ENCODE peak calls at places on chromosomes 13 and 19, in five cellular contexts. G, Z, A, T and K are unnamed samples.

GRCh38 chr19:18393836-18394235 is 3.6 kb downstream of the LRRC25 start:
- DNase-seq in T (no peak), Z (no peak), G (no peak), A (no peak), K (no peak)

GRCh38 chr13:54373211-54373610 is 1344.6 kb downstream of the OLFM4 start:
- DNase-seq in A (no peak), T (no peak), G (no peak), Z (no peak), K (no peak)

GRCh38 chr19:11410682-11411081 is 8.4 kb downstream of the RGL3 start:
- DNase-seq in G (no peak), A (no peak), Z (no peak), T (no peak), K (no peak)

GRCh38 chr19:27774337-27774736 is 1438.6 kb downstream of the UQCRFS1 start:
- DNase-seq in T (no peak), Z (no peak), G (no peak), A (no peak), K (no peak)

GRCh38 chr13:109836629-109837607 is 50.5 kb upstream of the IRS2 start:
- DNase-seq in A (peak), Z (no peak), T (peak), G (no peak), K (no peak)

GRCh38 chr13:24668511-24668910 is 11.7 kb upstream of the ATP12A start:
- DNase-seq in T (no peak), A (no peak), G (no peak), Z (no peak), K (no peak)

GRCh38 chr19:2186071-2186846 is 22.5 kb downstream of the DOT1L start:
- DNase-seq in A (no peak), G (peak), T (peak), Z (peak), K (peak)

GRCh38 chr13:53200498-53201453 is 172.2 kb downstream of the OLFM4 start:
- DNase-seq in T (peak), G (no peak), Z (peak), A (no peak), K (no peak)

GRCh38 chr19:30148039-30148438 is 206.0 kb downstream of the URI1 start:
- DNase-seq in A (no peak), T (no peak), Z (no peak), G (no peak), K (no peak)

GRCh38 chr13:30116379-30116778 is 191.0 kb downstream of the KATNAL1 start:
- DNase-seq in Z (no peak), G (no peak), A (no peak), T (no peak), K (no peak)

GRCh38 chr13:113110852-113111315 is 5.3 kb downstream of the F7 start:
- DNase-seq in Z (peak), T (peak), G (no peak), A (peak), K (peak)

GRCh38 chr19:38528931-38529330 is 88.8 kb downstream of the MAP4K1 start:
- DNase-seq in A (no peak), T (no peak), G (no peak), Z (no peak), K (no peak)

GRCh38 chr13:105336706-105337582 is 1198.5 kb downstream of the EFNB2 start:
- DNase-seq in G (no peak), T (no peak), Z (no peak), A (no peak), K (no peak)

GRCh38 chr13:51806571-51806970 is 2.6 kb upstream of the DHRS12 start:
- DNase-seq in Z (no peak), A (no peak), T (peak), G (no peak), K (no peak)

GRCh38 chr13:36313047-36313969 is 15.7 kb upstream of the CCDC169 start:
- DNase-seq in T (no peak), G (no peak), Z (no peak), A (no peak), K (no peak)

GRCh38 chr19:2711175-2711936 is 8.9 kb upstream of the GNG7 start:
- DNase-seq in T (no peak), A (no peak), G (no peak), Z (no peak), K (no peak)

GRCh38 chr13:53137777-53138176 is 109.2 kb downstream of the OLFM4 start:
- DNase-seq in T (no peak), Z (no peak), G (peak), A (no peak), K (no peak)

GRCh38 chr19:6861683-6862286 is 25.6 kb upstream of the ADGRE1 start:
- DNase-seq in Z (no peak), G (no peak), A (no peak), T (no peak), K (no peak)

GRCh38 chr19:45729774-45730388 is 815 bp downstream of the FBXO46 start:
- DNase-seq in G (no peak), A (no peak), Z (no peak), T (no peak), K (no peak)

GRCh38 chr13:102993348-102993747 is 72.9 kb downstream of the SLC10A2 start:
- DNase-seq in Z (no peak), G (no peak), T (no peak), A (no peak), K (no peak)

GRCh38 chr19:406999-407491 is 1.9 kb downstream of the C2CD4C start:
- DNase-seq in G (peak), Z (peak), T (no peak), A (no peak), K (no peak)

GRCh38 chr13:101624210-101624922 is 171.9 kb downstream of the ITGBL1 start:
- DNase-seq in Z (no peak), G (no peak), A (no peak), T (no peak), K (no peak)

GRCh38 chr13:54033323-54033861 is 1004.8 kb downstream of the OLFM4 start:
- DNase-seq in G (no peak), A (no peak), Z (no peak), T (no peak), K (no peak)

GRCh38 chr19:18781047-18781600 is 10.0 kb downstream of the COMP start:
- DNase-seq in G (no peak), T (no peak), Z (no peak), A (no peak), K (no peak)

GRCh38 chr19:50772408-50773311 is 2.4 kb downstream of the GPR32 start:
- DNase-seq in Z (no peak), T (no peak), A (no peak), G (no peak), K (no peak)

GRCh38 chr19:51025809-51026553 is 435 bp downstream of the KLK11 start:
- DNase-seq in G (no peak), A (no peak), T (peak), Z (peak), K (peak)

GRCh38 chr13:101511766-101512165 is 59.3 kb downstream of the ITGBL1 start:
- DNase-seq in G (no peak), A (no peak), T (no peak), Z (no peak), K (no peak)

GRCh38 chr13:43014162-43014561 is 9.2 kb upstream of the DNAJC15 start:
- DNase-seq in G (no peak), A (no peak), Z (no peak), T (no peak), K (no peak)

GRCh38 chr13:110479215-110479545 is 82.3 kb downstream of the RAB20 start:
- DNase-seq in Z (no peak), A (no peak), G (no peak), T (no peak), K (no peak)

GRCh38 chr19:6064703-6065073 is 45.6 kb downstream of the RFX2 start:
- DNase-seq in Z (no peak), G (no peak), A (no peak), T (no peak), K (no peak)

GRCh38 chr13:96297360-96297759 is 207.5 kb downstream of the HS6ST3 start:
- DNase-seq in A (no peak), G (no peak), Z (no peak), T (no peak), K (no peak)

GRCh38 chr13:30744056-30744684 is 8.8 kb downstream of the ALOX5AP start:
- DNase-seq in G (no peak), A (no peak), T (no peak), Z (no peak), K (no peak)

GRCh38 chr19:49502866-49503581 is 6.8 kb downstream of the RPS11 start:
- DNase-seq in T (no peak), G (peak), A (peak), Z (no peak), K (peak)

GRCh38 chr19:16465239-16465638 is 6.5 kb downstream of the EPS15L1 start:
- DNase-seq in A (no peak), G (no peak), T (no peak), Z (peak), K (no peak)
- H3K4me3 ChIP-seq in A (no peak), G (no peak), T (no peak), Z (no peak), K (no peak)

DNA sequence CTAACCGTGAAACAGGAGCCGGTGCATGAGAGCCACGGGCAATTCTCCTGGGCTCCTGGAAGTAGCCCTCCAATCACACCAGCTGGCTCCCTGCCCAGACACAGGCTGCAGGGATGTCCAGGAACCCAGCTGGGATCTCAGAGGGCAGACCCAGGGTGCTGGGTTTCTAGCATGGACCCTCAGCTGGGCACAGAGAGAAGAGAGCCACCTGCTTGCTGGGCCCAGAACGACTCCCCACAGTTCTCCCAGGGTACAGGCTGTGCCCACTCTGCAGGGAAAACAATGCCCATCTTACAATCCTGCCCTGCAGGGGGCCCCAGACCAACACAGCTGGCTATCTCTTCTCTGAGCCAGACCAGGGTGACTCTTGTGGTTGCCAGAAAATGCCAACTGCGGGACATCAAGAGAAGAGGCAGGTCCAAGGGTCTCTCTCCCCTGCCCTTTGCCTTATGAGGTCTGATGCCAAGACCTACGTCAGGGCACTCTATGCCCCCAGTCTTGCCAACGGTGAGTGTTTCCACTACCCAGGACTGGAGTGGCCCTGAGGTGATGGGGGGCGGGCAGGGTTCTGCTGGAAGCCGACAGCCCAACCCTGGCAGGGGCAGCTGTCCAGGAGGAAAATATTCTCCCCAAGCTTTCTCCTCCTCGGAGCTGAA is 64.6 kb downstream of the CEBPG start:
- DNase-seq in T (no peak), Z (peak), G (no peak), A (peak), K (no peak)
- TF ChIP-seq CTCF in T (no peak), Z (no peak), G (no peak), A (peak), K (no peak)

GRCh38 chr13:67224148-67224846 is 5.8 kb downstream of the PCDH9 start:
- DNase-seq in G (peak), Z (peak), A (peak), T (peak), K (peak)
- H3K4me3 ChIP-seq in G (no peak), Z (peak), A (no peak), T (no peak), K (no peak)

GRCh38 chr19:36214388-36215275 is at the start of the genes ZNF146 and ZNF565:
- DNase-seq in G (peak), Z (peak), A (peak), T (peak), K (peak)
- TF ChIP-seq CTCF in G (no peak), Z (no peak), A (no peak), T (peak), K (peak)

DNA sequence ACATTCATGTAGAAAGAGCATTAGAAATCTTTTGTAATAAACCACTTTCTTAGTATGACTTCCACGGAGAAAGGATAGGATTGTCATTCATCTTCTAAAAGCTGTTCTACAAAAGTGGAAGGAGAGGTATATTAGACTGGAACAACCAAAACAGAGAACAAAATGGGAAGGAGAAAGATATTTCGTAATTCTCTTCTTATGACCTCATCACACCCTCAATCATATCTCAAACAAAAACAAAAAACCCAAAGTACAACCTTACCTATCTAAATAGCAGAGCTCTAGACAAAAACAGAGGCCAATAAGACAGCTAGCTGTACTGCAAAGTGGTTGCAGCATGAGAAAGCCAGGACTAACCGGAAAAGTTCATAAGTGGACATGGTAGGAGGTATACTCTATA is 46.3 kb downstream of the DACH1 start:
- DNase-seq in Z (no peak), T (no peak), G (no peak), A (no peak), K (no peak)
- H3K4me3 ChIP-seq in Z (no peak), T (no peak), G (no peak), A (no peak), K (no peak)

DNA sequence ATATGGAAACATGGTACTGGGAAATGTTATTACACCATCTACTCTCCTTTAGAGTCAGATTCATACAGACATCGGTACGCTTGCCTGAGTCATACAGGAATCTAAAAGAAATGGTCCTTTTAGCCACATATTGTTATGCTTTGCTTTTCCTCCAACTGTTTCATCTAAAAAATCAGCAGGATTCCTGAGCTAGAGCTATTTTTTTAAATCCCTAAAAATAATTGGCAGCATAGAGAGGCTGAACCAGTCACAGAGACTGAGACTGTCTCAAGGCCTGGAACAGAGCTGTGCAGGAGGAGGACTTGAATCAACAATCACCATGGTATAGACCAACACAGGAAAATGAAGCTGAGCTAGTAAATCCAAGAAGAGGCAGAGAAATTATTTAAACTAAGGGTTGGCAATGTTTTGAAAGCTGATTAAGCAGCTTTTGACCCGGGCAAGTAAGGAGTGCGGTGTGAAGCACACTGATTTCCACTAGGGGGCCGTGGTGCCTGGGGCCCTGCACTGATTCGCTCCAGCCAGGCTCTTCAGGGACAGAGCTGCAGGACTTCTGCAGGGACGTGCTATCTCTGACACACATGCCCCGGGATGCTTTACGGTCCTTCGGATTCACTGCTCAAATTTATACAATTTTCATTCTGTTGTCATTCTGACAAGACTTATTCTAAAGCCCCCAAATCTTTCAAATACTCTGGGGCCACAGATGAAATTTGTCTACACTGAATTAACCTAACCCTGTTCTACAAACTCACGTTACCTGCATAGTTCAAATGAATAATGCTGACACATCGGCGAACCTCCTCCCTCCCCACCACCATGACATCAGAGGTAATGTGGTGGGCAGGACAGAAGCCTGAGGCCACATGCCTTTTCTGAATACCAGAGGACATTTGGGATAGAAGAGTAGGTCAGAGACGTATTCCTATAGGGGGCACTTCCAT is 87.6 kb upstream of the SLC15A1 start:
- DNase-seq in Z (peak), G (peak), T (peak), A (peak), K (peak)
- TF ChIP-seq CTCF in Z (peak), G (peak), T (peak), A (peak), K (peak)

DNA sequence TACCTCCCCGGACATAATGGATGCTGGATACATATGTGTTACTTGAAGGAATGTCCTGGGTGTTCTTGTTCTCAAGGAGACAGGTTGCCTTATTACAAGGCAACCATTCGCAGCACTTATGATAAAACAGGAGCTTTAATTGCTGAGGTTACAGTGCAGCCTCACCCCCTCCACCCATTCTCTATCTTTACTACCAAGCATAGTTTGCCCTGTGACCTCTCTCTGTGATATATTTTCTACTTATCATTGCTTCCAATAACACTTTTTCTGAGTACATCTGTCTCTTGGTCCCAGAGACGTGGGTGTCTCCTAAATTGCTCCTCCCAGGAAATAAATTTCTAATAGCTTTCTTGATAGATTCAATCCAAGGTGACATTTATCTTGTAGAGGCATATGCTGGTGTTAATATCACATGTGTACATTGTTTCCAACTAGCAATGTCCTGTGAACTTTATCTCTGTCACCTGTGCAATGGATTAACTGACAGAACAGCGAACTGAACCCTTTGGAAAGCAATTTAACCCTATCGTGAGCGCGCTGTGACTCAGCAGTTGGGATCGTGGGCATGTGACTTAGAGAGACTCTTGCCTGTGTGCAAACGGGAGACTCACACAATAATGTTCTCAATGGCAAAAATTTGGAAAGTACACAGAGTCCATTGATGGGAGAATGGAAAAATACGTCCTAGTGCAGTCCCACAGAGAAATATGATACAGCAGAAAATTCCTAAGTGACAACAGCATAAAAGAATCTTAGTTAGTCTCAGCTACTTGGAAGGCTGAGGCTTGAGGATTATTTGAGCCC is 6.9 kb upstream of the MAP2K2 start:
- DNase-seq in T (no peak), G (no peak), A (peak), Z (no peak), K (no peak)
- H3K4me3 ChIP-seq in T (no peak), G (no peak), A (peak), Z (peak), K (no peak)

DNA sequence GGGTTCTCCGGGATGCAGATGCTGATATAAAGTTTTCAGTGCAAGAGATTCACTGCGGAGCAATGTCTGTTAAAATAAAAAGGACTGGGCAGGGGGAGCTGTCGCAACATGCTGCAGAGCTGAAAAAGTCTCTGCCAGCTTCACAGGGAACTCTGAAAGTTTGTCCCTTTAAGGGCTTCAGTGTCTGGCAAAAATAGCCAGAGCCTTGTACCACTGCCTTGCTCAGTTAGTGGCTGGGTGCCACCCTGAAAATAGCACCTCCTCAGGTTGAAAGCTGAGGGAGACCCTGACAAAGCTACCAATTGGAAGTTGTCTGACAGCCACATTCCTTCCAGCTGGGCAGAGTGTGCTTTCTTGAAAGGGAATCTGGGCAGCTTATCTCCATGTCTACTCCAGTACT is 3.0 kb upstream of the NDFIP2 start:
- DNase-seq in T (no peak), Z (no peak), G (no peak), A (no peak), K (no peak)
- TF ChIP-seq CTCF in T (no peak), Z (no peak), G (no peak), A (no peak), K (no peak)